ENCODE peak calls at places on chromosomes 16 and 17, in five cellular contexts. G is bronchial epithelial cell, X is kidney epithelial cell, K is thoracic aorta, J is HCT116. U is an unnamed sample.
A peak's percentile ranks its signal among the peaks of the same experiment; 100 is the strongest.

GRCh38 chr17:80424261-80424660 is 9.3 kb downstream of the ENDOV start:
- DNase-seq in K (no peak), J (no peak), G (no peak), X (no peak), U (no peak)

GRCh38 chr16:81625544-81626152 is 153.4 kb upstream of the PLCG2 start:
- DNase-seq in K (no peak), G (peak; percentile 67), X (peak; percentile 45), J (no peak), U (no peak)

GRCh38 chr16:67528870-67529638 is 425 bp downstream of the RIPOR1 start:
- DNase-seq in X (no peak), J (no peak), G (no peak), K (no peak), U (no peak)

GRCh38 chr17:5592382-5592781 is 8.1 kb upstream of the NLRP1 start:
- DNase-seq in J (peak; percentile 29), X (no peak), G (peak; percentile 47), K (no peak), U (no peak)

GRCh38 chr17:42406602-42407288 is 16.3 kb downstream of the CAVIN1 start:
- DNase-seq in G (no peak), K (no peak), X (no peak), J (no peak), U (no peak)

GRCh38 chr16:80824623-80825364 is 20.4 kb upstream of the CDYL2 start:
- DNase-seq in X (peak; percentile 31), J (peak; percentile 64), K (no peak), G (peak; percentile 68), U (peak; percentile 66)

GRCh38 chr17:79388556-79389295 is 222.1 kb downstream of the RBFOX3 start:
- DNase-seq in J (peak; percentile 18), K (no peak), G (peak; percentile 20), X (no peak), U (peak; percentile 27)

GRCh38 chr17:81608082-81608481 is 28.8 kb downstream of the NPLOC4 start:
- DNase-seq in K (no peak), X (no peak), G (no peak), J (no peak), U (peak; percentile 35)

GRCh38 chr17:3892095-3892998 is 506 bp downstream of the CAMKK1 start:
- DNase-seq in J (no peak), G (peak; percentile 24), K (peak; percentile 59), X (no peak), U (peak; percentile 35)

GRCh38 chr16:85249418-85249817 is 137.1 kb upstream of the CIBAR2 start:
- DNase-seq in K (no peak), J (no peak), G (no peak), X (no peak), U (no peak)

GRCh38 chr17:13953871-13954270 is 115.4 kb upstream of the COX10 start:
- DNase-seq in K (no peak), G (no peak), X (no peak), J (no peak), U (peak; percentile 9)

GRCh38 chr16:87945351-87946042 is 5.7 kb upstream of the BANP start:
- DNase-seq in G (peak; percentile 90), J (peak; percentile 90), K (no peak), X (no peak), U (peak; percentile 57)

GRCh38 chr17:29848737-29849136 is 81.3 kb downstream of the SSH2 start:
- DNase-seq in X (no peak), K (no peak), J (no peak), G (no peak), U (no peak)

GRCh38 chr16:86618431-86619262 is 40.3 kb downstream of the FOXL1 start:
- DNase-seq in J (no peak), X (no peak), G (no peak), K (no peak), U (no peak)

GRCh38 chr16:47037746-47038458 is 64.4 kb upstream of the DNAJA2 start:
- DNase-seq in J (peak; percentile 49), K (peak; percentile 52), X (no peak), G (peak; percentile 32), U (peak; percentile 72)

GRCh38 chr16:81212830-81213465 is 25.5 kb upstream of the BCO1 start:
- DNase-seq in J (no peak), K (no peak), G (no peak), X (no peak), U (no peak)

GRCh38 chr17:7355053-7355452 is at the start of gene TMEM95:
- DNase-seq in G (peak; percentile 41), K (no peak), J (no peak), X (no peak), U (no peak)

GRCh38 chr17:7352559-7352889 is 562 bp downstream of the KCTD11 start:
- DNase-seq in X (no peak), K (no peak), J (no peak), G (no peak), U (no peak)

GRCh38 chr17:7352910-7353635 is 1.1 kb downstream of the KCTD11 start:
- DNase-seq in G (no peak), X (no peak), J (no peak), K (no peak), U (no peak)

GRCh38 chr17:7354262-7354781 is 634 bp upstream of the TMEM95 start:
- DNase-seq in K (no peak), X (no peak), G (peak; percentile 100), J (no peak), U (peak; percentile 55)

DNA sequence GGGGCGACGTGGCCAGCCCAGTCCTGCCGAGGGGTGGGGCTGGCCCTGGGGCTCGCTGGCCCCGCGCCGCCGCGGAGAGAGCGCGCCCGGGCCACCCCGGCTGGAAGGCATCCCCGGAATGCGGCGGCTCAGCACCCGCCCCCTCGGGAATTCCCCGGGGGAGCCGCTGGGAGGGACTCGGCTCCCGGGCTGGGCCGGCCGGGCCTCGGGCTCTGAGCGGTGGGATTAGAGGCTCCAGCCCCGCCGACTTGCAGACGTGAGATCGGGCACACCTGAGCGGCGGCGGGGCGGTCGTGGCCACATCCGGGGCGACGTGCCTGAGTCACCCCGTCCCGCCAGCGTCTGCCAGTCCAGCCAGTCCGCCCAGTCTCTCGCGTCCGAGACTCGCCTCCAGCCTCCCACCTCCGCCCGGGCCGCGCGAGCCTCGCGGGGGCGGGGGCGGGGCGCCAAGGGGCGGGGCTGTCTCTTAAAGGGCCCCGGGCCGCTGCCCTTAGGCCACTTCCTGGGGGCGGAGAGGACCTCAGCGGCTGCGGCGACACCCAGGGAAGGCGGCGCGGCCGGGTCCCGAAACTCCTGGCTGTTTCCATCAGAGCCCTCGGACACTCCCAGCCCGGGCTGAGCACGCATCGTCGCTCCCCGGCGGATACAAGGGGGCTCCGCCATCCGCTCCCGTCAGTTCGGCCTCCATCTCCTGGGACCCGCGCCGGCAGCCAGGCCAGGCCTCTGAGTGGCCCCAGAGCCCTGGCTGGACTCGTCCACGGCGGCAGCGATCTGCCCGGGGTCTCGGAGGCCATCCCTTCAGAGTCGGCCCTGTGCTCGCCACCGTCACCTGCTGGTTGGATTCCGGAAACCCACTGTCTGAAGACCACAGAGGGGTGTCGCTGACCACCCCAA is at the start of gene KCTD11:
- DNase-seq in X (peak; percentile 62), K (peak; percentile 74), G (peak; percentile 91), J (peak; percentile 79), U (peak; percentile 83)
- TF ChIP-seq CTCF in X (peak; percentile 75), K (peak; percentile 50), G (peak; percentile 87), J (peak; percentile 73), U (peak; percentile 77)

GRCh38 chr17:75504347-75505151 is 10.8 kb downstream of the CASKIN2 start:
- DNase-seq in G (peak; percentile 20), K (no peak), J (no peak), X (no peak), U (no peak)
- H3K36me3 ChIP-seq in G (peaks cover 17% of the 10 kb centered on the region), K (peaks cover 30% of the 10 kb centered on the region), J (peaks cover 27% of the 10 kb centered on the region), X (no peaks in the 10 kb centered on the region), U (no peaks in the 10 kb centered on the region)

DNA sequence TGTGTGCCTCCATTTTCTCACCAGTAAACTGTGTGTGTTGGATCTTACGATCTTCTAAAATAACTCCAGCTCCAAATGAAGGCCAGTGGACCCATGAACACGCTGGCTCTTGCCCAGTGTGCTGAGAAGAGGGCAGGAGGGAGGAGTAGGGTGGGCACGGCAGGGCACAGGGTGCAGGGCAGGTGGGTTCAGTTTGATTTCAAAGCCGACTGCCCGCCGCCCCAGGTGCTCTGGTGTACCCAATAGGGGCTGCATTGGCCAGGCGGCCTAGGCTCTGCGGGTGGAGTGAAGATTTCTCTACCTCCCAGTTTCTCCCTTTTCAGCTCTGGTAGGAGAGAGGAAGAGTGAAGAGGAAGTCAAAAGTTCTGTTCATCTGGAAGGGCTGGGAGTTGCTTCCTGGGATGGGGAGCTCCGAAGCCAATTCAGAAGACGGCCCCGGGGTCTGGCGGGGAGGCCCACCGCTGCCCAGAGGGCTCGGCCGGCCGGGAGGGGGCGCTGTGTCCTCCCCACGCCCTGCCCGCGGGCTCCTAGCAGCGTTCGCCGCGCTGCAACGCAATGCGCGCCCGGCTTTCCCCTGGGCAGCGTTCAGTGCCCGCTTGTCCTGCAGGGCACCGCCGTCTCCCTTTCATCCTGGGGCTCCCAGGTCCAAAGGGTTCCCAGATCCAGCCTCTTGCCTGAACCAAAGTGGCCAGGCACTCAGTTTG is 1.1 kb upstream of the CRHR1 start:
- DNase-seq in X (no peak), J (no peak), K (no peak), G (no peak), U (no peak)
- TF ChIP-seq CTCF in X (peak; percentile 35), J (peak; percentile 60), K (peak; percentile 42), G (peak; percentile 45), U (peak; percentile 51)

DNA sequence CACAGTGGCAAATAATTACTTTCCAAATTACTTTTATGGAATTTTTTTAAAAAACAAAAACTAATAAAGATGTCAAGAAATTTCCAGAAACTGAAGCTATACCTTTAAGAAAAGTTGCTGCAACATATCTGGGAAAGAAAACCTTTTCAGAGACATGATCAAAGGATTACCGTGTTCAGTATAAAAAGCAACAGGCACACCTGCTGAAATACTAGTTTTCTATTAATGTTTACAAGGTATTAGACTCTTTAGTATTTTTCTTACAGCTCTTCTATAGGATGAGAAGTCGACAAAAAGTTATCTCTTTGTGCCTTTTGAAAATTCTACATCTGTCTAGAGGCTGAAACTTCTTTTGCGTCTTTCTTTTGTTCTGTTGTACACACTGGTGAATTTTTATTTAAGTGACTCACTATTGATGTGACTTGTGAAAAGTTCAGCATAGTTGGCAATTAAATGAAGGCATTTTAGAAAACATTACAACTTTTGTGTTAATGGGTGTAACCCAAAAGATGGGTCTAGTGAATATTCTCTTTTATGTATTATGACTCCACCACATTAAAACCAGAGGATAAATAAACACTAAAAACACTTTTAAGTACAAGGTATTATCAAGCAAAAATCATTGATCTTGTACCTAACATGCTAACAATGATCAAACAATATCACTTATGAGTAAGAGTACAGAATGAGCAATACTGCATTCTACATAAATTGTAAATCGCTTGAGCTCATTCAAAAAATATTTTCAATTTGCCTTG is 23.8 kb downstream of the NACA2 start:
- DNase-seq in X (no peak), K (no peak), J (peak; percentile 90), G (peak; percentile 46), U (no peak)
- H3K36me3 ChIP-seq in X (no peaks in the 10 kb centered on the region), K (no peaks in the 10 kb centered on the region), J (no peaks in the 10 kb centered on the region), G (no peaks in the 10 kb centered on the region), U (no peaks in the 10 kb centered on the region)

U was measured in brain microvascular endothelial cell.